ENCODE peak calls at places on chromosome 12, in four cellular contexts. One of them, this sample, is unnamed.

GRCh38 chr12:130031571-130032189 is 127.9 kb upstream of the TMEM132D start:
- DNase-seq in stimulated activated CD4-positive, alpha-beta T cell treated with anti-CD3 and anti-CD28 coated beads, Interleukin-2, amount 100 ng/mL, for 48 hours: peak; percentile 70
- DNase-seq in A549: peak; percentile 61
- DNase-seq in body of pancreas: peak; percentile 49
- DNase-seq in this sample: peak; percentile 30

GRCh38 chr12:3593906-3594305 is 102.9 kb downstream of the PRMT8 start:
- DNase-seq in stimulated activated CD4-positive, alpha-beta T cell treated with anti-CD3 and anti-CD28 coated beads, Interleukin-2, amount 100 ng/mL, for 48 hours: no peak
- DNase-seq in A549: no peak
- DNase-seq in body of pancreas: no peak
- DNase-seq in this sample: no peak

GRCh38 chr12:6214633-6215032 is 14.4 kb downstream of the CD9 start:
- DNase-seq in stimulated activated CD4-positive, alpha-beta T cell treated with anti-CD3 and anti-CD28 coated beads, Interleukin-2, amount 100 ng/mL, for 48 hours: no peak
- DNase-seq in A549: no peak
- DNase-seq in body of pancreas: no peak
- DNase-seq in this sample: no peak

GRCh38 chr12:67433393-67434175 is 164.4 kb downstream of the CAND1 start:
- DNase-seq in stimulated activated CD4-positive, alpha-beta T cell treated with anti-CD3 and anti-CD28 coated beads, Interleukin-2, amount 100 ng/mL, for 48 hours: no peak
- DNase-seq in A549: no peak
- DNase-seq in body of pancreas: no peak
- DNase-seq in this sample: no peak

GRCh38 chr12:65208125-65208524 is 38.7 kb downstream of the LEMD3 start:
- DNase-seq in stimulated activated CD4-positive, alpha-beta T cell treated with anti-CD3 and anti-CD28 coated beads, Interleukin-2, amount 100 ng/mL, for 48 hours: no peak
- DNase-seq in A549: no peak
- DNase-seq in body of pancreas: no peak
- DNase-seq in this sample: no peak

GRCh38 chr12:62438098-62438692 is 28.4 kb upstream of the MON2 start:
- DNase-seq in stimulated activated CD4-positive, alpha-beta T cell treated with anti-CD3 and anti-CD28 coated beads, Interleukin-2, amount 100 ng/mL, for 48 hours: peak; percentile 58
- DNase-seq in A549: peak; percentile 41
- DNase-seq in body of pancreas: peak; percentile 58
- DNase-seq in this sample: peak; percentile 33

GRCh38 chr12:47939009-47939601 is 24.3 kb upstream of the TMEM106C start:
- DNase-seq in stimulated activated CD4-positive, alpha-beta T cell treated with anti-CD3 and anti-CD28 coated beads, Interleukin-2, amount 100 ng/mL, for 48 hours: no peak
- DNase-seq in A549: no peak
- DNase-seq in body of pancreas: no peak
- DNase-seq in this sample: no peak

GRCh38 chr12:70603044-70603443 is 34.2 kb downstream of the PTPRB start:
- DNase-seq in stimulated activated CD4-positive, alpha-beta T cell treated with anti-CD3 and anti-CD28 coated beads, Interleukin-2, amount 100 ng/mL, for 48 hours: no peak
- DNase-seq in A549: no peak
- DNase-seq in body of pancreas: no peak
- DNase-seq in this sample: no peak

GRCh38 chr12:1077036-1077803 is 86.2 kb downstream of the ERC1 start:
- DNase-seq in stimulated activated CD4-positive, alpha-beta T cell treated with anti-CD3 and anti-CD28 coated beads, Interleukin-2, amount 100 ng/mL, for 48 hours: no peak
- DNase-seq in A549: no peak
- DNase-seq in body of pancreas: no peak
- DNase-seq in this sample: no peak

GRCh38 chr12:94500831-94501567 is 41.3 kb upstream of the CEP83 start:
- DNase-seq in stimulated activated CD4-positive, alpha-beta T cell treated with anti-CD3 and anti-CD28 coated beads, Interleukin-2, amount 100 ng/mL, for 48 hours: no peak
- DNase-seq in A549: no peak
- DNase-seq in body of pancreas: no peak
- DNase-seq in this sample: no peak